ENCODE peak calls at places on chromosome 10, in six cellular contexts. One of them, this sample, is unnamed.

GRCh38 chr10:69716711-69717560 is 84.8 kb upstream of the COL13A1 start:
- DNase-seq in heart left ventricle: no peak
- DNase-seq in astrocyte of the spinal cord: peak; percentile 38
- DNase-seq in NCI-H1105: peak; percentile 5
- DNase-seq in A673: peak; percentile 60
- DNase-seq in T-helper 1 cell: peak; percentile 35
- DNase-seq in this sample: no peak

GRCh38 chr10:119754085-119754484 is 28.2 kb downstream of the INPP5F start:
- DNase-seq in astrocyte of the spinal cord: no peak
- DNase-seq in heart left ventricle: no peak
- DNase-seq in NCI-H1105: no peak
- DNase-seq in A673: no peak
- DNase-seq in T-helper 1 cell: no peak
- DNase-seq in this sample: no peak

GRCh38 chr10:49564461-49565009 is 25.6 kb upstream of the ERCC6 start:
- DNase-seq in A673: no peak
- DNase-seq in T-helper 1 cell: no peak
- DNase-seq in NCI-H1105: no peak
- DNase-seq in astrocyte of the spinal cord: no peak
- DNase-seq in heart left ventricle: no peak
- DNase-seq in this sample: no peak

GRCh38 chr10:119425102-119425880 is 117.2 kb downstream of the RGS10 start:
- DNase-seq in heart left ventricle: no peak
- DNase-seq in astrocyte of the spinal cord: no peak
- DNase-seq in NCI-H1105: no peak
- DNase-seq in T-helper 1 cell: no peak
- DNase-seq in A673: no peak
- DNase-seq in this sample: no peak

GRCh38 chr10:99329238-99329890 is at the start of gene CNNM1:
- DNase-seq in heart left ventricle: no peak
- DNase-seq in astrocyte of the spinal cord: no peak
- DNase-seq in NCI-H1105: no peak
- DNase-seq in T-helper 1 cell: no peak
- DNase-seq in A673: peak; percentile 48
- DNase-seq in this sample: no peak

GRCh38 chr10:76971565-76972170 is 665.9 kb downstream of the KCNMA1 start:
- DNase-seq in astrocyte of the spinal cord: no peak
- DNase-seq in heart left ventricle: no peak
- DNase-seq in T-helper 1 cell: no peak
- DNase-seq in A673: no peak
- DNase-seq in NCI-H1105: no peak
- DNase-seq in this sample: no peak

GRCh38 chr10:132294561-132295320 is 13.0 kb downstream of the STK32C start:
- DNase-seq in T-helper 1 cell: no peak
- DNase-seq in NCI-H1105: peak; percentile 1
- DNase-seq in astrocyte of the spinal cord: no peak
- DNase-seq in A673: no peak
- DNase-seq in heart left ventricle: no peak
- DNase-seq in this sample: no peak

GRCh38 chr10:69962746-69963135 is 89.9 kb upstream of the MACROH2A2 start:
- DNase-seq in T-helper 1 cell: no peak
- DNase-seq in heart left ventricle: no peak
- DNase-seq in astrocyte of the spinal cord: no peak
- DNase-seq in A673: no peak
- DNase-seq in NCI-H1105: no peak
- DNase-seq in this sample: no peak

GRCh38 chr10:29057712-29058426 is 231.0 kb upstream of the LYZL1 start:
- DNase-seq in astrocyte of the spinal cord: no peak
- DNase-seq in T-helper 1 cell: no peak
- DNase-seq in heart left ventricle: peak; percentile 57
- DNase-seq in NCI-H1105: no peak
- DNase-seq in A673: no peak
- DNase-seq in this sample: no peak

GRCh38 chr10:46234431-46235060 is 52.3 kb upstream of the ANTXRL start:
- DNase-seq in astrocyte of the spinal cord: no peak
- DNase-seq in heart left ventricle: peak; percentile 2
- DNase-seq in A673: no peak
- DNase-seq in T-helper 1 cell: no peak
- DNase-seq in NCI-H1105: no peak
- DNase-seq in this sample: no peak

GRCh38 chr10:89431977-89432376 is 17.6 kb downstream of the IFIT5 start:
- DNase-seq in A673: peak; percentile 30
- DNase-seq in T-helper 1 cell: no peak
- DNase-seq in heart left ventricle: no peak
- DNase-seq in astrocyte of the spinal cord: peak; percentile 81
- DNase-seq in NCI-H1105: no peak
- DNase-seq in this sample: peak; percentile 45

GRCh38 chr10:33109788-33110469 is 151.9 kb upstream of the ITGB1 start:
- DNase-seq in astrocyte of the spinal cord: no peak
- DNase-seq in T-helper 1 cell: no peak
- DNase-seq in heart left ventricle: no peak
- DNase-seq in NCI-H1105: no peak
- DNase-seq in A673: no peak
- DNase-seq in this sample: no peak

GRCh38 chr10:79024296-79024695 is 44.5 kb upstream of the ZMIZ1 start:
- DNase-seq in NCI-H1105: no peak
- DNase-seq in A673: no peak
- DNase-seq in T-helper 1 cell: no peak
- DNase-seq in heart left ventricle: no peak
- DNase-seq in astrocyte of the spinal cord: no peak
- DNase-seq in this sample: no peak

GRCh38 chr10:93876391-93876790 is 17.4 kb upstream of the SLC35G1 start:
- DNase-seq in A673: no peak
- DNase-seq in astrocyte of the spinal cord: no peak
- DNase-seq in T-helper 1 cell: no peak
- DNase-seq in NCI-H1105: no peak
- DNase-seq in heart left ventricle: no peak
- DNase-seq in this sample: no peak

GRCh38 chr10:88490216-88490980 is 92.7 kb downstream of the RNLS start:
- DNase-seq in heart left ventricle: no peak
- DNase-seq in NCI-H1105: no peak
- DNase-seq in T-helper 1 cell: no peak
- DNase-seq in astrocyte of the spinal cord: no peak
- DNase-seq in A673: no peak
- DNase-seq in this sample: no peak

GRCh38 chr10:132654708-132655661 is 117.4 kb downstream of the INPP5A start:
- DNase-seq in A673: peak; percentile 71
- DNase-seq in T-helper 1 cell: no peak
- DNase-seq in heart left ventricle: no peak
- DNase-seq in NCI-H1105: peak; percentile 38
- DNase-seq in astrocyte of the spinal cord: peak; percentile 61
- DNase-seq in this sample: peak; percentile 68

GRCh38 chr10:61765176-61766087 is 102.7 kb downstream of the CABCOCO1 start:
- DNase-seq in heart left ventricle: no peak
- DNase-seq in NCI-H1105: no peak
- DNase-seq in astrocyte of the spinal cord: no peak
- DNase-seq in T-helper 1 cell: no peak
- DNase-seq in A673: no peak
- DNase-seq in this sample: peak; percentile 62

GRCh38 chr10:4527281-4527960 is 298.6 kb upstream of the AKR1E2 start:
- DNase-seq in heart left ventricle: no peak
- DNase-seq in astrocyte of the spinal cord: peak; percentile 58
- DNase-seq in T-helper 1 cell: no peak
- DNase-seq in NCI-H1105: no peak
- DNase-seq in A673: no peak
- DNase-seq in this sample: no peak

GRCh38 chr10:83289373-83289772 is 849.9 kb upstream of the GHITM start:
- DNase-seq in T-helper 1 cell: no peak
- DNase-seq in astrocyte of the spinal cord: no peak
- DNase-seq in NCI-H1105: no peak
- DNase-seq in heart left ventricle: no peak
- DNase-seq in A673: no peak
- DNase-seq in this sample: no peak

GRCh38 chr10:132688580-132689420 is 97.1 kb downstream of the NKX6-2 start:
- DNase-seq in heart left ventricle: no peak
- DNase-seq in A673: no peak
- DNase-seq in T-helper 1 cell: no peak
- DNase-seq in NCI-H1105: no peak
- DNase-seq in astrocyte of the spinal cord: no peak
- DNase-seq in this sample: no peak

GRCh38 chr10:67841737-67842136 is 3.7 kb upstream of the DNAJC12 start:
- DNase-seq in heart left ventricle: no peak
- DNase-seq in astrocyte of the spinal cord: no peak
- DNase-seq in A673: no peak
- DNase-seq in T-helper 1 cell: no peak
- DNase-seq in NCI-H1105: no peak
- DNase-seq in this sample: no peak

GRCh38 chr10:103501186-103501585 is 7.7 kb downstream of the NEURL1 start:
- DNase-seq in heart left ventricle: no peak
- DNase-seq in T-helper 1 cell: no peak
- DNase-seq in astrocyte of the spinal cord: no peak
- DNase-seq in NCI-H1105: no peak
- DNase-seq in A673: no peak
- DNase-seq in this sample: no peak

GRCh38 chr10:31975157-31975765 is 46.6 kb upstream of the ARHGAP12 start:
- DNase-seq in heart left ventricle: no peak
- DNase-seq in T-helper 1 cell: no peak
- DNase-seq in A673: no peak
- DNase-seq in astrocyte of the spinal cord: no peak
- DNase-seq in NCI-H1105: no peak
- DNase-seq in this sample: no peak

GRCh38 chr10:84499846-84500245 is 171.5 kb downstream of the CCSER2 start:
- DNase-seq in T-helper 1 cell: no peak
- DNase-seq in astrocyte of the spinal cord: no peak
- DNase-seq in heart left ventricle: no peak
- DNase-seq in A673: no peak
- DNase-seq in NCI-H1105: no peak
- DNase-seq in this sample: peak; percentile 50

GRCh38 chr10:62815373-62816111 is 624 bp downstream of the EGR2 start:
- DNase-seq in A673: no peak
- DNase-seq in T-helper 1 cell: no peak
- DNase-seq in astrocyte of the spinal cord: peak; percentile 33
- DNase-seq in NCI-H1105: no peak
- DNase-seq in heart left ventricle: no peak
- DNase-seq in this sample: peak; percentile 15

GRCh38 chr10:3764626-3765375 is 20.2 kb downstream of the KLF6 start:
- DNase-seq in heart left ventricle: no peak
- DNase-seq in NCI-H1105: no peak
- DNase-seq in T-helper 1 cell: no peak
- DNase-seq in astrocyte of the spinal cord: no peak
- DNase-seq in A673: no peak
- DNase-seq in this sample: no peak

GRCh38 chr10:33334170-33334838 is at the start of gene NRP1:
- DNase-seq in A673: peak; percentile 66
- DNase-seq in heart left ventricle: peak; percentile 66
- DNase-seq in T-helper 1 cell: no peak
- DNase-seq in astrocyte of the spinal cord: no peak
- DNase-seq in NCI-H1105: no peak
- DNase-seq in this sample: peak; percentile 64

GRCh38 chr10:19848226-19848950 is 32.2 kb downstream of the PLXDC2 start:
- DNase-seq in astrocyte of the spinal cord: no peak
- DNase-seq in A673: no peak
- DNase-seq in heart left ventricle: no peak
- DNase-seq in T-helper 1 cell: no peak
- DNase-seq in NCI-H1105: no peak
- DNase-seq in this sample: no peak

GRCh38 chr10:71531485-71532446 is 135.0 kb downstream of the CDH23 start:
- DNase-seq in NCI-H1105: no peak
- DNase-seq in astrocyte of the spinal cord: no peak
- DNase-seq in A673: no peak
- DNase-seq in T-helper 1 cell: no peak
- DNase-seq in heart left ventricle: no peak
- DNase-seq in this sample: no peak

GRCh38 chr10:60572511-60573194 is 183.0 kb upstream of the ANK3 start:
- DNase-seq in NCI-H1105: peak; percentile 11
- DNase-seq in heart left ventricle: peak; percentile 16
- DNase-seq in A673: peak; percentile 82
- DNase-seq in astrocyte of the spinal cord: peak; percentile 78
- DNase-seq in T-helper 1 cell: no peak
- DNase-seq in this sample: peak; percentile 18

GRCh38 chr10:100736144-100736808 is 9.1 kb upstream of the PAX2 start:
- DNase-seq in NCI-H1105: no peak
- DNase-seq in astrocyte of the spinal cord: no peak
- DNase-seq in T-helper 1 cell: no peak
- DNase-seq in heart left ventricle: no peak
- DNase-seq in A673: no peak
- DNase-seq in this sample: no peak

GRCh38 chr10:132526676-132527075 is 10.9 kb upstream of the INPP5A start:
- DNase-seq in heart left ventricle: peak; percentile 1
- DNase-seq in NCI-H1105: no peak
- DNase-seq in astrocyte of the spinal cord: peak; percentile 50
- DNase-seq in A673: no peak
- DNase-seq in T-helper 1 cell: no peak
- DNase-seq in this sample: no peak

This sample was measured in endothelial cell of umbilical vein.